ENCODE peak calls at places on chromosomes 11 and 22, in five cellular contexts. One of them, this sample, is unnamed.
A peak's percentile ranks its signal among the peaks of the same experiment; 100 is the strongest.

GRCh38 chr22:48587236-48587865 is 1240.3 kb downstream of the BRD1 start:
- DNase-seq in NCI-H1092 treated with DMSO at 0.1 percent for 48 hours: no peak
- DNase-seq in GM12865: no peak
- DNase-seq in hypothalamus: no peak
- DNase-seq in NCI-H2081 treated with DMSO at 0.1 percent for 48 hours: no peak
- DNase-seq in this sample: no peak

GRCh38 chr22:38504731-38505594 is 1.1 kb downstream of the DDX17 start:
- DNase-seq in NCI-H1092 treated with DMSO at 0.1 percent for 48 hours: peak; percentile 46
- DNase-seq in GM12865: peak; percentile 81
- DNase-seq in hypothalamus: no peak
- DNase-seq in NCI-H2081 treated with DMSO at 0.1 percent for 48 hours: no peak
- DNase-seq in this sample: peak; percentile 80

GRCh38 chr11:530960-531825 is 4.2 kb downstream of the HRAS start:
- DNase-seq in NCI-H1092 treated with DMSO at 0.1 percent for 48 hours: no peak
- DNase-seq in GM12865: no peak
- DNase-seq in hypothalamus: no peak
- DNase-seq in NCI-H2081 treated with DMSO at 0.1 percent for 48 hours: no peak
- DNase-seq in this sample: no peak

GRCh38 chr11:8205566-8205965 is 36.7 kb upstream of the RIC3 start:
- DNase-seq in NCI-H1092 treated with DMSO at 0.1 percent for 48 hours: no peak
- DNase-seq in GM12865: no peak
- DNase-seq in hypothalamus: no peak
- DNase-seq in NCI-H2081 treated with DMSO at 0.1 percent for 48 hours: no peak
- DNase-seq in this sample: no peak

GRCh38 chr11:61841636-61842332 is 13.7 kb downstream of the FADS2 start:
- DNase-seq in NCI-H1092 treated with DMSO at 0.1 percent for 48 hours: no peak
- DNase-seq in GM12865: no peak
- DNase-seq in hypothalamus: peak; percentile 64
- DNase-seq in NCI-H2081 treated with DMSO at 0.1 percent for 48 hours: no peak
- DNase-seq in this sample: no peak

GRCh38 chr11:15170170-15170569 is 55.4 kb downstream of the INSC start:
- DNase-seq in NCI-H1092 treated with DMSO at 0.1 percent for 48 hours: no peak
- DNase-seq in GM12865: no peak
- DNase-seq in hypothalamus: no peak
- DNase-seq in NCI-H2081 treated with DMSO at 0.1 percent for 48 hours: no peak
- DNase-seq in this sample: no peak

GRCh38 chr11:96267490-96268010 is 75.4 kb downstream of the MAML2 start:
- DNase-seq in NCI-H1092 treated with DMSO at 0.1 percent for 48 hours: no peak
- DNase-seq in GM12865: peak; percentile 87
- DNase-seq in hypothalamus: no peak
- DNase-seq in NCI-H2081 treated with DMSO at 0.1 percent for 48 hours: no peak
- DNase-seq in this sample: peak; percentile 16

GRCh38 chr11:76244311-76245061 is 38.2 kb upstream of the WNT11 start:
- DNase-seq in NCI-H1092 treated with DMSO at 0.1 percent for 48 hours: no peak
- DNase-seq in GM12865: no peak
- DNase-seq in hypothalamus: no peak
- DNase-seq in NCI-H2081 treated with DMSO at 0.1 percent for 48 hours: no peak
- DNase-seq in this sample: peak; percentile 15

GRCh38 chr11:38206663-38207062 is 1608.6 kb upstream of the RAG2 start:
- DNase-seq in NCI-H1092 treated with DMSO at 0.1 percent for 48 hours: no peak
- DNase-seq in GM12865: no peak
- DNase-seq in hypothalamus: no peak
- DNase-seq in NCI-H2081 treated with DMSO at 0.1 percent for 48 hours: no peak
- DNase-seq in this sample: no peak

GRCh38 chr11:1706634-1707400 is 9.8 kb downstream of the KRTAP5-6 start:
- DNase-seq in NCI-H1092 treated with DMSO at 0.1 percent for 48 hours: no peak
- DNase-seq in GM12865: peak; percentile 20
- DNase-seq in hypothalamus: no peak
- DNase-seq in NCI-H2081 treated with DMSO at 0.1 percent for 48 hours: no peak
- DNase-seq in this sample: no peak

GRCh38 chr11:115501895-115502589 is 2.2 kb downstream of the CADM1 start:
- DNase-seq in NCI-H1092 treated with DMSO at 0.1 percent for 48 hours: peak; percentile 79
- DNase-seq in GM12865: peak; percentile 63
- DNase-seq in hypothalamus: no peak
- DNase-seq in NCI-H2081 treated with DMSO at 0.1 percent for 48 hours: no peak
- DNase-seq in this sample: peak; percentile 83

GRCh38 chr11:102530558-102530957 is at the start of gene MMP7:
- DNase-seq in NCI-H1092 treated with DMSO at 0.1 percent for 48 hours: no peak
- DNase-seq in GM12865: no peak
- DNase-seq in hypothalamus: no peak
- DNase-seq in NCI-H2081 treated with DMSO at 0.1 percent for 48 hours: no peak
- DNase-seq in this sample: peak; percentile 29

GRCh38 chr11:17519031-17519430 is 25.2 kb downstream of the USH1C start:
- DNase-seq in NCI-H1092 treated with DMSO at 0.1 percent for 48 hours: peak; percentile 97
- DNase-seq in GM12865: no peak
- DNase-seq in hypothalamus: no peak
- DNase-seq in NCI-H2081 treated with DMSO at 0.1 percent for 48 hours: peak; percentile 55
- DNase-seq in this sample: peak; percentile 77

GRCh38 chr22:17477401-17477833 is 85.9 kb upstream of the SLC25A18 start:
- DNase-seq in NCI-H1092 treated with DMSO at 0.1 percent for 48 hours: peak; percentile 31
- DNase-seq in GM12865: no peak
- DNase-seq in hypothalamus: no peak
- DNase-seq in NCI-H2081 treated with DMSO at 0.1 percent for 48 hours: no peak
- DNase-seq in this sample: peak; percentile 50

GRCh38 chr11:103662880-103663279 is 373.6 kb upstream of the DDI1 start:
- DNase-seq in NCI-H1092 treated with DMSO at 0.1 percent for 48 hours: no peak
- DNase-seq in GM12865: peak; percentile 8
- DNase-seq in hypothalamus: no peak
- DNase-seq in NCI-H2081 treated with DMSO at 0.1 percent for 48 hours: no peak
- DNase-seq in this sample: no peak

GRCh38 chr11:107741044-107741823 is 29.4 kb upstream of the SLN start:
- DNase-seq in NCI-H1092 treated with DMSO at 0.1 percent for 48 hours: peak; percentile 14
- DNase-seq in GM12865: peak; percentile 76
- DNase-seq in hypothalamus: no peak
- DNase-seq in NCI-H2081 treated with DMSO at 0.1 percent for 48 hours: no peak
- DNase-seq in this sample: peak; percentile 60

This sample was measured in NCI-H69.